ENCODE peak calls at places on chromosomes 6 and 20, in nine cellular contexts. C is stimulated activated CD4-positive, alpha-beta T cell treated with anti-CD3 and anti-CD28 coated beads, TNF-alpha, amount 100 ng/mL, for 1 hour; E is RWPE1; S is LoVo; P is AG10803; B is HFFc6; D is Ammon's horn; W is AG09309; T is mesenteric fat pad. L is an unnamed sample.

GRCh38 chr20:40470313-40471260 is 218.4 kb downstream of the MAFB start:
- DNase-seq in B (no peak), P (no peak), E (no peak), W (no peak), C (no peak), D (peak), S (no peak), T (no peak), L (no peak)

GRCh38 chr20:407097-407952 is 774 bp upstream of the RBCK1 start:
- DNase-seq in T (no peak), D (peak), S (peak), P (peak), C (peak), W (peak), B (peak), E (no peak), L (peak)

GRCh38 chr20:45419188-45420091 is 3.5 kb downstream of the PIGT start:
- DNase-seq in C (no peak), P (peak), S (no peak), D (peak), W (peak), T (no peak), B (peak), E (peak), L (no peak)

GRCh38 chr6:12359051-12359450 is 68.9 kb downstream of the EDN1 start:
- DNase-seq in D (peak), T (no peak), P (no peak), S (no peak), C (no peak), W (no peak), B (no peak), E (no peak), L (no peak)

GRCh38 chr20:58709703-58710039 is 17.1 kb downstream of the NPEPL1 start:
- DNase-seq in W (no peak), T (no peak), D (no peak), E (no peak), B (no peak), C (no peak), S (no peak), P (no peak), L (no peak)

GRCh38 chr20:16441526-16442164 is 131.6 kb downstream of the KIF16B start:
- DNase-seq in S (no peak), W (no peak), B (no peak), D (no peak), E (no peak), T (no peak), P (peak), C (no peak), L (no peak)

GRCh38 chr6:123168892-123169851 is 173.1 kb downstream of the CLVS2 start:
- DNase-seq in T (no peak), B (no peak), C (no peak), W (no peak), D (no peak), P (no peak), S (no peak), E (no peak), L (no peak)

GRCh38 chr6:159977242-159978214 is 8.6 kb downstream of the IGF2R start:
- DNase-seq in D (peak), T (no peak), C (no peak), S (no peak), W (no peak), E (no peak), B (no peak), P (peak), L (no peak)

GRCh38 chr6:64326939-64327338 is 691.3 kb downstream of the PHF3 start:
- DNase-seq in T (no peak), S (no peak), W (no peak), P (no peak), B (no peak), C (no peak), D (no peak), E (no peak), L (no peak)

GRCh38 chr6:34671801-34672656 is 24.5 kb downstream of the ILRUN start:
- DNase-seq in P (peak), T (no peak), W (no peak), E (peak), D (no peak), S (peak), C (peak), B (peak), L (peak)

GRCh38 chr6:110689275-110689935 is 125.9 kb downstream of the CDK19 start:
- DNase-seq in S (no peak), W (no peak), D (no peak), E (no peak), T (no peak), C (no peak), P (no peak), B (no peak), L (no peak)

GRCh38 chr20:34448517-34448916 is 67.7 kb upstream of the DYNLRB1 start:
- DNase-seq in T (no peak), C (no peak), B (no peak), S (no peak), W (no peak), E (no peak), P (no peak), D (no peak), L (no peak)

GRCh38 chr20:45347297-45347935 is 808 bp downstream of the SDC4 start:
- DNase-seq in E (peak), S (no peak), P (no peak), C (no peak), D (no peak), W (no peak), T (no peak), B (no peak), L (no peak)

GRCh38 chr6:6775074-6775473 is 186.6 kb downstream of the LY86 start:
- DNase-seq in D (no peak), E (no peak), P (no peak), T (no peak), W (no peak), S (no peak), C (no peak), B (no peak), L (no peak)

GRCh38 chr6:48110436-48111142 is 408 bp downstream of the PTCHD4 start:
- DNase-seq in C (no peak), W (no peak), T (no peak), E (no peak), S (peak), D (no peak), B (no peak), P (no peak), L (no peak)